ENCODE peak calls at places on chromosomes 6 and 20, in seven cellular contexts. One of them, this sample, is unnamed.

GRCh38 chr6:38169826-38170526 is 350.4 kb downstream of the ZFAND3 start:
- DNase-seq in WTC11: peak; percentile 53
- DNase-seq in neural crest cell: no peak
- DNase-seq in AG10803: no peak
- DNase-seq in stomach: no peak
- DNase-seq in psoas muscle: no peak
- DNase-seq in thyroid gland: peak; percentile 56
- DNase-seq in this sample: no peak

GRCh38 chr6:21164768-21165326 is 428.7 kb upstream of the SOX4 start:
- DNase-seq in psoas muscle: no peak
- DNase-seq in neural crest cell: no peak
- DNase-seq in thyroid gland: no peak
- DNase-seq in WTC11: no peak
- DNase-seq in stomach: no peak
- DNase-seq in AG10803: peak; percentile 7
- DNase-seq in this sample: no peak

GRCh38 chr20:63703471-63703975 is 4.3 kb downstream of the ARFRP1 start:
- DNase-seq in psoas muscle: no peak
- DNase-seq in AG10803: no peak
- DNase-seq in neural crest cell: no peak
- DNase-seq in WTC11: no peak
- DNase-seq in stomach: no peak
- DNase-seq in thyroid gland: no peak
- DNase-seq in this sample: peak; percentile 18

GRCh38 chr6:107618672-107619071 is 128.8 kb downstream of the SOBP start:
- DNase-seq in psoas muscle: no peak
- DNase-seq in stomach: no peak
- DNase-seq in neural crest cell: no peak
- DNase-seq in AG10803: no peak
- DNase-seq in WTC11: no peak
- DNase-seq in thyroid gland: no peak
- DNase-seq in this sample: no peak

GRCh38 chr6:27766405-27766804 is 145.8 kb downstream of the OR2B2 start:
- DNase-seq in stomach: no peak
- DNase-seq in WTC11: no peak
- DNase-seq in thyroid gland: no peak
- DNase-seq in AG10803: no peak
- DNase-seq in psoas muscle: no peak
- DNase-seq in neural crest cell: no peak
- DNase-seq in this sample: no peak

GRCh38 chr6:72966628-72967280 is 258.5 kb downstream of the KHDC1L start:
- DNase-seq in stomach: no peak
- DNase-seq in neural crest cell: no peak
- DNase-seq in AG10803: peak; percentile 67
- DNase-seq in WTC11: no peak
- DNase-seq in thyroid gland: no peak
- DNase-seq in psoas muscle: no peak
- DNase-seq in this sample: no peak

GRCh38 chr20:57601211-57601570 is 19.0 kb downstream of the ZBP1 start:
- DNase-seq in AG10803: no peak
- DNase-seq in neural crest cell: no peak
- DNase-seq in WTC11: no peak
- DNase-seq in thyroid gland: no peak
- DNase-seq in stomach: no peak
- DNase-seq in psoas muscle: no peak
- DNase-seq in this sample: no peak

GRCh38 chr6:33731751-33732282 is 14.9 kb downstream of the IP6K3 start:
- DNase-seq in psoas muscle: peak; percentile 78
- DNase-seq in thyroid gland: peak; percentile 49
- DNase-seq in AG10803: no peak
- DNase-seq in WTC11: no peak
- DNase-seq in neural crest cell: no peak
- DNase-seq in stomach: no peak
- DNase-seq in this sample: no peak

GRCh38 chr20:44632103-44632752 is 19.3 kb downstream of the ADA start:
- DNase-seq in WTC11: no peak
- DNase-seq in psoas muscle: no peak
- DNase-seq in thyroid gland: no peak
- DNase-seq in neural crest cell: no peak
- DNase-seq in stomach: no peak
- DNase-seq in AG10803: no peak
- DNase-seq in this sample: no peak

GRCh38 chr20:40648505-40649072 is 40.4 kb downstream of the MAFB start:
- DNase-seq in psoas muscle: no peak
- DNase-seq in AG10803: no peak
- DNase-seq in neural crest cell: no peak
- DNase-seq in stomach: no peak
- DNase-seq in thyroid gland: no peak
- DNase-seq in WTC11: no peak
- DNase-seq in this sample: no peak

GRCh38 chr6:53845290-53846073 is 50.7 kb downstream of the LRRC1 start:
- DNase-seq in stomach: no peak
- DNase-seq in psoas muscle: no peak
- DNase-seq in AG10803: no peak
- DNase-seq in thyroid gland: no peak
- DNase-seq in neural crest cell: no peak
- DNase-seq in WTC11: no peak
- DNase-seq in this sample: no peak

GRCh38 chr20:13839421-13840092 is 54.7 kb downstream of the NDUFAF5 start:
- DNase-seq in thyroid gland: no peak
- DNase-seq in WTC11: no peak
- DNase-seq in AG10803: peak; percentile 96
- DNase-seq in stomach: no peak
- DNase-seq in neural crest cell: no peak
- DNase-seq in psoas muscle: no peak
- DNase-seq in this sample: no peak

GRCh38 chr6:45419574-45420082 is 41.9 kb upstream of the SUPT3H start:
- DNase-seq in psoas muscle: peak; percentile 20
- DNase-seq in WTC11: peak; percentile 74
- DNase-seq in neural crest cell: peak; percentile 27
- DNase-seq in AG10803: peak; percentile 50
- DNase-seq in stomach: peak; percentile 66
- DNase-seq in thyroid gland: peak; percentile 62
- DNase-seq in this sample: peak; percentile 64

GRCh38 chr6:127300411-127300810 is 33.7 kb downstream of the RNF146 start:
- DNase-seq in WTC11: no peak
- DNase-seq in stomach: no peak
- DNase-seq in thyroid gland: no peak
- DNase-seq in psoas muscle: no peak
- DNase-seq in neural crest cell: no peak
- DNase-seq in AG10803: peak; percentile 92
- DNase-seq in this sample: no peak

GRCh38 chr6:33417127-33417902 is 592 bp downstream of the CUTA start:
- DNase-seq in neural crest cell: no peak
- DNase-seq in AG10803: peak; percentile 88
- DNase-seq in WTC11: no peak
- DNase-seq in psoas muscle: no peak
- DNase-seq in stomach: no peak
- DNase-seq in thyroid gland: peak; percentile 16
- DNase-seq in this sample: no peak

GRCh38 chr6:144647406-144647964 is 362.4 kb downstream of the UTRN start:
- DNase-seq in AG10803: no peak
- DNase-seq in stomach: no peak
- DNase-seq in thyroid gland: no peak
- DNase-seq in WTC11: no peak
- DNase-seq in psoas muscle: no peak
- DNase-seq in neural crest cell: no peak
- DNase-seq in this sample: no peak

GRCh38 chr20:46062151-46062550 is 27.6 kb downstream of the NCOA5 start:
- DNase-seq in WTC11: no peak
- DNase-seq in AG10803: no peak
- DNase-seq in psoas muscle: no peak
- DNase-seq in thyroid gland: no peak
- DNase-seq in stomach: no peak
- DNase-seq in neural crest cell: no peak
- DNase-seq in this sample: no peak

GRCh38 chr20:37416202-37417145 is 70.5 kb downstream of the SRC start:
- DNase-seq in psoas muscle: no peak
- DNase-seq in thyroid gland: no peak
- DNase-seq in neural crest cell: no peak
- DNase-seq in AG10803: no peak
- DNase-seq in stomach: no peak
- DNase-seq in WTC11: no peak
- DNase-seq in this sample: no peak

GRCh38 chr6:38306915-38307314 is 332.8 kb downstream of the BTBD9 start:
- DNase-seq in stomach: no peak
- DNase-seq in AG10803: no peak
- DNase-seq in neural crest cell: no peak
- DNase-seq in WTC11: no peak
- DNase-seq in psoas muscle: no peak
- DNase-seq in thyroid gland: no peak
- DNase-seq in this sample: no peak

GRCh38 chr6:90219168-90219985 is 77.3 kb downstream of the BACH2 start:
- DNase-seq in psoas muscle: no peak
- DNase-seq in thyroid gland: peak; percentile 42
- DNase-seq in stomach: no peak
- DNase-seq in WTC11: no peak
- DNase-seq in AG10803: peak; percentile 92
- DNase-seq in neural crest cell: peak; percentile 39
- DNase-seq in this sample: peak; percentile 65

DNA sequence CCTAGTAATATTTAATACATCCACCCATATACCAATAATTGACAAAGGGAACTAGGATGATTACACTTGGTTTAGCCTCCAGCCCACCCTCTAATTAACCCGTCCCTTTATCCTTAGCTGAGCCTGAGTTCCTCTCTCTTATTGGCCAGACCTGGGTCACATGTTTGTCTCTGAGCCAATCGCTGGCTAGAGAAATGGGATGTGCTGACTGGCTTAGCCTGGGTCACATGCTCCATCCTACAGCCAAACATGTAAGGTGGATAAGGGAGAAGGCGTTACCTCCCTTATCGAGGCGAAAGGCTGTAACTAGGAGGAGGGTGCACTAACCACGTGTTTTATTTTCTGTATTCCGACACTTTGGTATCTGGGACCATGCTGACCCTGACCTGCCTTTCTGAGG is 262.8 kb downstream of the PREX1 start:
- DNase-seq in WTC11: no peak
- DNase-seq in psoas muscle: no peak
- DNase-seq in thyroid gland: no peak
- DNase-seq in stomach: no peak
- DNase-seq in AG10803: no peak
- DNase-seq in neural crest cell: no peak
- DNase-seq in this sample: no peak
- TF ChIP-seq CTCF in WTC11: no peak
- TF ChIP-seq CTCF in psoas muscle: no peak
- TF ChIP-seq CTCF in thyroid gland: no peak
- TF ChIP-seq CTCF in stomach: no peak
- TF ChIP-seq CTCF in AG10803: no peak
- TF ChIP-seq CTCF in neural crest cell: no peak
- TF ChIP-seq CTCF in this sample: no peak

GRCh38 chr6:5587648-5588047 is 326.3 kb downstream of the FARS2 start:
- DNase-seq in AG10803: no peak
- DNase-seq in psoas muscle: no peak
- DNase-seq in neural crest cell: no peak
- DNase-seq in WTC11: no peak
- DNase-seq in stomach: no peak
- DNase-seq in thyroid gland: no peak
- DNase-seq in this sample: no peak

GRCh38 chr6:5583528-5583927 is 322.2 kb downstream of the FARS2 start:
- DNase-seq in WTC11: no peak
- DNase-seq in psoas muscle: no peak
- DNase-seq in thyroid gland: no peak
- DNase-seq in neural crest cell: no peak
- DNase-seq in AG10803: no peak
- DNase-seq in stomach: no peak
- DNase-seq in this sample: no peak

GRCh38 chr6:5580736-5581568 is 319.6 kb downstream of the FARS2 start:
- DNase-seq in neural crest cell: no peak
- DNase-seq in AG10803: no peak
- DNase-seq in stomach: no peak
- DNase-seq in psoas muscle: no peak
- DNase-seq in thyroid gland: no peak
- DNase-seq in WTC11: no peak
- DNase-seq in this sample: no peak

GRCh38 chr6:5584072-5584471 is 322.8 kb downstream of the FARS2 start:
- DNase-seq in stomach: no peak
- DNase-seq in psoas muscle: no peak
- DNase-seq in AG10803: peak; percentile 93
- DNase-seq in thyroid gland: no peak
- DNase-seq in WTC11: no peak
- DNase-seq in neural crest cell: no peak
- DNase-seq in this sample: no peak

GRCh38 chr6:5582758-5583157 is 321.4 kb downstream of the FARS2 start:
- DNase-seq in stomach: no peak
- DNase-seq in thyroid gland: no peak
- DNase-seq in WTC11: no peak
- DNase-seq in AG10803: peak; percentile 36
- DNase-seq in psoas muscle: no peak
- DNase-seq in neural crest cell: no peak
- DNase-seq in this sample: no peak
- TF ChIP-seq CTCF in stomach: no peak
- TF ChIP-seq CTCF in thyroid gland: no peak
- TF ChIP-seq CTCF in WTC11: no peak
- TF ChIP-seq CTCF in AG10803: peak; percentile 28
- TF ChIP-seq CTCF in psoas muscle: no peak
- TF ChIP-seq CTCF in neural crest cell: peak; percentile 25
- TF ChIP-seq CTCF in this sample: no peak

DNA sequence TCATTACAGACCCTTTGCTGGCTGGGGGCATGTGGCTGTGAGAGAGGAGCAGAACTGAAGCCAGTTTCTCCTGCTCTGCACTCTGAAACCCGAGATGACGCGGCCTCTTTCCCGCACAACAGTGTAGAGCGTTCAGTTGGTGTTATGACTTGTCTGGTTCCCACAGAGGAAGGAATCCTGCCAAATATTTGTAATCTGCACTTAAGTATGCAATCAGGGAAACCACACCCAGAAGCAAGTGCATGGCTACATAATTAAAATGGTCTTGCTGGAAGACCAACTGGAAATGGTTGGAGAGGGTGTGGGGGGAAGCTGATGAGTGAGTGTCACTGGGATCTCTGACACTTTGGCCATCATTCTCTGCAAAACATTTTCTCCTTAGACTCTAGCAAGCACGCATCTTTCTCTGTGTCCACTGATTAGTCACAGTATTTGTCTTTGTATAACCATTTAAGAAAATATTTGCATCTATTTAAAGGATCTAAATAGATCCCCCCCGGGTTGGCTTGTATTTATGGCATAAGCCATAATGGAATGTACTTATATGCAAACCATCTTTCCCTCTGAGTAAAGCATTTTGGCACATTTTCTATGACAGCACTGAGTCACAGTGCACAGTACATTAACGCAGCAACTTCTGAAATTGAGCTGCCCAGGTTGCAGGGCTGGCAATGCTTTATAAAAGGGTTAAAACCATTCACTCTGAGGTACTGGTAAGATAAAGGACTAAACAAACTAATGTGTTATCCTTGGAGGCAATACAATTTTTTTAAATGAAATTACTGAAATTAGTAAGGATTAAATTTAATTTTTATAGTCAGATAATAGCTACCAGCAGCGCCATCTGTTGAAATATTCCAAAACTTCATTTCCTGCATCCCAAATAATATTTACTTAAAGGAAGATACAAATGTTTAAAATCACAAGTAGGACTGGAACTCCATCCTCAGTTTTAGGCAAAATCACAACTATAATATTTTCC is 76.7 kb downstream of the FOXC1 start:
- DNase-seq in thyroid gland: peak; percentile 33
- DNase-seq in AG10803: peak; percentile 100
- DNase-seq in psoas muscle: peak; percentile 23
- DNase-seq in stomach: peak; percentile 36
- DNase-seq in WTC11: no peak
- DNase-seq in neural crest cell: no peak
- DNase-seq in this sample: no peak
- TF ChIP-seq CTCF in thyroid gland: no peak
- TF ChIP-seq CTCF in AG10803: peak; percentile 50
- TF ChIP-seq CTCF in psoas muscle: peak; percentile 24
- TF ChIP-seq CTCF in stomach: no peak
- TF ChIP-seq CTCF in WTC11: no peak
- TF ChIP-seq CTCF in neural crest cell: peak; percentile 46
- TF ChIP-seq CTCF in this sample: peak; percentile 27

GRCh38 chr20:15708984-15709598 is 864.2 kb downstream of the KIF16B start:
- DNase-seq in stomach: peak; percentile 37
- DNase-seq in WTC11: peak; percentile 91
- DNase-seq in thyroid gland: peak; percentile 59
- DNase-seq in neural crest cell: peak; percentile 67
- DNase-seq in psoas muscle: peak; percentile 30
- DNase-seq in AG10803: no peak
- DNase-seq in this sample: peak; percentile 47
- TF ChIP-seq CTCF in stomach: no peak
- TF ChIP-seq CTCF in WTC11: peak; percentile 81
- TF ChIP-seq CTCF in thyroid gland: no peak
- TF ChIP-seq CTCF in neural crest cell: peak; percentile 72
- TF ChIP-seq CTCF in psoas muscle: peak; percentile 24
- TF ChIP-seq CTCF in AG10803: peak; percentile 30
- TF ChIP-seq CTCF in this sample: peak; percentile 68